ENCODE peak calls at places on chromosomes 2 and 18, in eight cellular contexts. One of them, this sample, is unnamed.
A peak's percentile ranks its signal among the peaks of the same experiment; 100 is the strongest.

GRCh38 chr2:55592130-55592529 is 25.3 kb downstream of the PPP4R3B start:
- DNase-seq in HFF-Myc: no peak
- DNase-seq in activated naive CD4-positive, alpha-beta T cell treated with anti-CD3 and anti-CD28 coated beads, Interleukin-2, amount 50 U/mL, for 16 hours: no peak
- DNase-seq in RWPE1: no peak
- DNase-seq in stimulated activated CD4-positive, alpha-beta T cell treated with anti-CD3 and anti-CD28 coated beads, TNF-alpha, amount 100 ng/mL, for 24 hours: no peak
- DNase-seq in Peyer's patch: no peak
- DNase-seq in NCI-H1105: no peak
- DNase-seq in iris pigment epithelial cell: no peak
- DNase-seq in this sample: no peak

GRCh38 chr2:57343391-57344006 is 703.1 kb upstream of the VRK2 start:
- DNase-seq in HFF-Myc: no peak
- DNase-seq in activated naive CD4-positive, alpha-beta T cell treated with anti-CD3 and anti-CD28 coated beads, Interleukin-2, amount 50 U/mL, for 16 hours: no peak
- DNase-seq in RWPE1: no peak
- DNase-seq in stimulated activated CD4-positive, alpha-beta T cell treated with anti-CD3 and anti-CD28 coated beads, TNF-alpha, amount 100 ng/mL, for 24 hours: no peak
- DNase-seq in Peyer's patch: no peak
- DNase-seq in NCI-H1105: no peak
- DNase-seq in iris pigment epithelial cell: no peak
- DNase-seq in this sample: no peak

GRCh38 chr2:212539145-212539880 is 711 bp upstream of the ERBB4 start:
- DNase-seq in HFF-Myc: no peak
- DNase-seq in activated naive CD4-positive, alpha-beta T cell treated with anti-CD3 and anti-CD28 coated beads, Interleukin-2, amount 50 U/mL, for 16 hours: no peak
- DNase-seq in RWPE1: peak; percentile 58
- DNase-seq in stimulated activated CD4-positive, alpha-beta T cell treated with anti-CD3 and anti-CD28 coated beads, TNF-alpha, amount 100 ng/mL, for 24 hours: no peak
- DNase-seq in Peyer's patch: no peak
- DNase-seq in NCI-H1105: peak; percentile 55
- DNase-seq in iris pigment epithelial cell: no peak
- DNase-seq in this sample: peak; percentile 43

GRCh38 chr2:239779592-239779983 is 245.6 kb downstream of the NDUFA10 start:
- DNase-seq in HFF-Myc: no peak
- DNase-seq in activated naive CD4-positive, alpha-beta T cell treated with anti-CD3 and anti-CD28 coated beads, Interleukin-2, amount 50 U/mL, for 16 hours: no peak
- DNase-seq in RWPE1: no peak
- DNase-seq in stimulated activated CD4-positive, alpha-beta T cell treated with anti-CD3 and anti-CD28 coated beads, TNF-alpha, amount 100 ng/mL, for 24 hours: no peak
- DNase-seq in Peyer's patch: no peak
- DNase-seq in NCI-H1105: no peak
- DNase-seq in iris pigment epithelial cell: no peak
- DNase-seq in this sample: no peak

GRCh38 chr2:171531291-171531690 is 9.0 kb downstream of the CYBRD1 start:
- DNase-seq in HFF-Myc: no peak
- DNase-seq in activated naive CD4-positive, alpha-beta T cell treated with anti-CD3 and anti-CD28 coated beads, Interleukin-2, amount 50 U/mL, for 16 hours: no peak
- DNase-seq in RWPE1: no peak
- DNase-seq in stimulated activated CD4-positive, alpha-beta T cell treated with anti-CD3 and anti-CD28 coated beads, TNF-alpha, amount 100 ng/mL, for 24 hours: no peak
- DNase-seq in Peyer's patch: no peak
- DNase-seq in NCI-H1105: no peak
- DNase-seq in iris pigment epithelial cell: peak; percentile 90
- DNase-seq in this sample: no peak

GRCh38 chr2:111698089-111698488 is 185.9 kb downstream of the ANAPC1 start:
- DNase-seq in HFF-Myc: no peak
- DNase-seq in activated naive CD4-positive, alpha-beta T cell treated with anti-CD3 and anti-CD28 coated beads, Interleukin-2, amount 50 U/mL, for 16 hours: no peak
- DNase-seq in RWPE1: no peak
- DNase-seq in stimulated activated CD4-positive, alpha-beta T cell treated with anti-CD3 and anti-CD28 coated beads, TNF-alpha, amount 100 ng/mL, for 24 hours: no peak
- DNase-seq in Peyer's patch: no peak
- DNase-seq in NCI-H1105: no peak
- DNase-seq in iris pigment epithelial cell: no peak
- DNase-seq in this sample: no peak

GRCh38 chr2:109384308-109385271 is 229.2 kb downstream of the SEPTIN10 start:
- DNase-seq in HFF-Myc: no peak
- DNase-seq in activated naive CD4-positive, alpha-beta T cell treated with anti-CD3 and anti-CD28 coated beads, Interleukin-2, amount 50 U/mL, for 16 hours: peak; percentile 1
- DNase-seq in RWPE1: no peak
- DNase-seq in stimulated activated CD4-positive, alpha-beta T cell treated with anti-CD3 and anti-CD28 coated beads, TNF-alpha, amount 100 ng/mL, for 24 hours: no peak
- DNase-seq in Peyer's patch: no peak
- DNase-seq in NCI-H1105: no peak
- DNase-seq in iris pigment epithelial cell: no peak
- DNase-seq in this sample: no peak

GRCh38 chr18:72086421-72086820 is 457.7 kb downstream of the CBLN2 start:
- DNase-seq in HFF-Myc: no peak
- DNase-seq in activated naive CD4-positive, alpha-beta T cell treated with anti-CD3 and anti-CD28 coated beads, Interleukin-2, amount 50 U/mL, for 16 hours: no peak
- DNase-seq in RWPE1: peak; percentile 0
- DNase-seq in stimulated activated CD4-positive, alpha-beta T cell treated with anti-CD3 and anti-CD28 coated beads, TNF-alpha, amount 100 ng/mL, for 24 hours: no peak
- DNase-seq in Peyer's patch: no peak
- DNase-seq in NCI-H1105: no peak
- DNase-seq in iris pigment epithelial cell: peak; percentile 5
- DNase-seq in this sample: peak; percentile 31

GRCh38 chr2:217899231-217900009 is 103.4 kb downstream of the TNS1 start:
- DNase-seq in HFF-Myc: no peak
- DNase-seq in activated naive CD4-positive, alpha-beta T cell treated with anti-CD3 and anti-CD28 coated beads, Interleukin-2, amount 50 U/mL, for 16 hours: no peak
- DNase-seq in RWPE1: peak; percentile 83
- DNase-seq in stimulated activated CD4-positive, alpha-beta T cell treated with anti-CD3 and anti-CD28 coated beads, TNF-alpha, amount 100 ng/mL, for 24 hours: no peak
- DNase-seq in Peyer's patch: no peak
- DNase-seq in NCI-H1105: no peak
- DNase-seq in iris pigment epithelial cell: peak; percentile 92
- DNase-seq in this sample: peak; percentile 79

GRCh38 chr18:59180150-59180845 is 39.7 kb upstream of the GRP start:
- DNase-seq in HFF-Myc: peak; percentile 31
- DNase-seq in activated naive CD4-positive, alpha-beta T cell treated with anti-CD3 and anti-CD28 coated beads, Interleukin-2, amount 50 U/mL, for 16 hours: no peak
- DNase-seq in RWPE1: peak; percentile 0
- DNase-seq in stimulated activated CD4-positive, alpha-beta T cell treated with anti-CD3 and anti-CD28 coated beads, TNF-alpha, amount 100 ng/mL, for 24 hours: no peak
- DNase-seq in Peyer's patch: no peak
- DNase-seq in NCI-H1105: no peak
- DNase-seq in iris pigment epithelial cell: peak; percentile 85
- DNase-seq in this sample: no peak

GRCh38 chr2:23199115-23199918 is 185.7 kb upstream of the KLHL29 start:
- DNase-seq in HFF-Myc: no peak
- DNase-seq in activated naive CD4-positive, alpha-beta T cell treated with anti-CD3 and anti-CD28 coated beads, Interleukin-2, amount 50 U/mL, for 16 hours: no peak
- DNase-seq in RWPE1: no peak
- DNase-seq in stimulated activated CD4-positive, alpha-beta T cell treated with anti-CD3 and anti-CD28 coated beads, TNF-alpha, amount 100 ng/mL, for 24 hours: no peak
- DNase-seq in Peyer's patch: no peak
- DNase-seq in NCI-H1105: no peak
- DNase-seq in iris pigment epithelial cell: peak; percentile 30
- DNase-seq in this sample: peak; percentile 26

GRCh38 chr2:45011621-45012602 is 2.7 kb upstream of the SIX2 start:
- DNase-seq in HFF-Myc: no peak
- DNase-seq in activated naive CD4-positive, alpha-beta T cell treated with anti-CD3 and anti-CD28 coated beads, Interleukin-2, amount 50 U/mL, for 16 hours: no peak
- DNase-seq in RWPE1: no peak
- DNase-seq in stimulated activated CD4-positive, alpha-beta T cell treated with anti-CD3 and anti-CD28 coated beads, TNF-alpha, amount 100 ng/mL, for 24 hours: no peak
- DNase-seq in Peyer's patch: no peak
- DNase-seq in NCI-H1105: no peak
- DNase-seq in iris pigment epithelial cell: peak; percentile 23
- DNase-seq in this sample: no peak

GRCh38 chr2:11930211-11930761 is 183.9 kb downstream of the LPIN1 start:
- DNase-seq in HFF-Myc: peak; percentile 22
- DNase-seq in activated naive CD4-positive, alpha-beta T cell treated with anti-CD3 and anti-CD28 coated beads, Interleukin-2, amount 50 U/mL, for 16 hours: no peak
- DNase-seq in RWPE1: no peak
- DNase-seq in stimulated activated CD4-positive, alpha-beta T cell treated with anti-CD3 and anti-CD28 coated beads, TNF-alpha, amount 100 ng/mL, for 24 hours: no peak
- DNase-seq in Peyer's patch: no peak
- DNase-seq in NCI-H1105: no peak
- DNase-seq in iris pigment epithelial cell: peak; percentile 8
- DNase-seq in this sample: no peak

GRCh38 chr2:68980956-68981355 is 6.5 kb downstream of the GKN1 start:
- DNase-seq in HFF-Myc: no peak
- DNase-seq in activated naive CD4-positive, alpha-beta T cell treated with anti-CD3 and anti-CD28 coated beads, Interleukin-2, amount 50 U/mL, for 16 hours: no peak
- DNase-seq in RWPE1: no peak
- DNase-seq in stimulated activated CD4-positive, alpha-beta T cell treated with anti-CD3 and anti-CD28 coated beads, TNF-alpha, amount 100 ng/mL, for 24 hours: no peak
- DNase-seq in Peyer's patch: no peak
- DNase-seq in NCI-H1105: no peak
- DNase-seq in iris pigment epithelial cell: peak; percentile 42
- DNase-seq in this sample: no peak

GRCh38 chr18:46407471-46408166 is 249.4 kb downstream of the LOXHD1 start:
- DNase-seq in HFF-Myc: no peak
- DNase-seq in activated naive CD4-positive, alpha-beta T cell treated with anti-CD3 and anti-CD28 coated beads, Interleukin-2, amount 50 U/mL, for 16 hours: no peak
- DNase-seq in RWPE1: no peak
- DNase-seq in stimulated activated CD4-positive, alpha-beta T cell treated with anti-CD3 and anti-CD28 coated beads, TNF-alpha, amount 100 ng/mL, for 24 hours: no peak
- DNase-seq in Peyer's patch: no peak
- DNase-seq in NCI-H1105: no peak
- DNase-seq in iris pigment epithelial cell: peak; percentile 74
- DNase-seq in this sample: no peak

GRCh38 chr2:55888941-55889340 is 34.6 kb downstream of the EFEMP1 start:
- DNase-seq in HFF-Myc: no peak
- DNase-seq in activated naive CD4-positive, alpha-beta T cell treated with anti-CD3 and anti-CD28 coated beads, Interleukin-2, amount 50 U/mL, for 16 hours: no peak
- DNase-seq in RWPE1: no peak
- DNase-seq in stimulated activated CD4-positive, alpha-beta T cell treated with anti-CD3 and anti-CD28 coated beads, TNF-alpha, amount 100 ng/mL, for 24 hours: no peak
- DNase-seq in Peyer's patch: no peak
- DNase-seq in NCI-H1105: no peak
- DNase-seq in iris pigment epithelial cell: peak; percentile 71
- DNase-seq in this sample: no peak

GRCh38 chr2:20803287-20803686 is 19.6 kb downstream of the LDAH start:
- DNase-seq in HFF-Myc: peak; percentile 11
- DNase-seq in activated naive CD4-positive, alpha-beta T cell treated with anti-CD3 and anti-CD28 coated beads, Interleukin-2, amount 50 U/mL, for 16 hours: no peak
- DNase-seq in RWPE1: no peak
- DNase-seq in stimulated activated CD4-positive, alpha-beta T cell treated with anti-CD3 and anti-CD28 coated beads, TNF-alpha, amount 100 ng/mL, for 24 hours: no peak
- DNase-seq in Peyer's patch: no peak
- DNase-seq in NCI-H1105: no peak
- DNase-seq in iris pigment epithelial cell: no peak
- DNase-seq in this sample: no peak

GRCh38 chr2:222960126-222960525 is 91.9 kb upstream of the KCNE4 start:
- DNase-seq in HFF-Myc: no peak
- DNase-seq in activated naive CD4-positive, alpha-beta T cell treated with anti-CD3 and anti-CD28 coated beads, Interleukin-2, amount 50 U/mL, for 16 hours: no peak
- DNase-seq in RWPE1: no peak
- DNase-seq in stimulated activated CD4-positive, alpha-beta T cell treated with anti-CD3 and anti-CD28 coated beads, TNF-alpha, amount 100 ng/mL, for 24 hours: no peak
- DNase-seq in Peyer's patch: no peak
- DNase-seq in NCI-H1105: no peak
- DNase-seq in iris pigment epithelial cell: peak; percentile 54
- DNase-seq in this sample: no peak

GRCh38 chr18:43627833-43628370 is 350.6 kb upstream of the SYT4 start:
- DNase-seq in HFF-Myc: no peak
- DNase-seq in activated naive CD4-positive, alpha-beta T cell treated with anti-CD3 and anti-CD28 coated beads, Interleukin-2, amount 50 U/mL, for 16 hours: no peak
- DNase-seq in RWPE1: no peak
- DNase-seq in stimulated activated CD4-positive, alpha-beta T cell treated with anti-CD3 and anti-CD28 coated beads, TNF-alpha, amount 100 ng/mL, for 24 hours: no peak
- DNase-seq in Peyer's patch: no peak
- DNase-seq in NCI-H1105: no peak
- DNase-seq in iris pigment epithelial cell: no peak
- DNase-seq in this sample: no peak

GRCh38 chr2:102843759-102844443 is 82.1 kb downstream of the TMEM182 start:
- DNase-seq in HFF-Myc: no peak
- DNase-seq in activated naive CD4-positive, alpha-beta T cell treated with anti-CD3 and anti-CD28 coated beads, Interleukin-2, amount 50 U/mL, for 16 hours: no peak
- DNase-seq in RWPE1: no peak
- DNase-seq in stimulated activated CD4-positive, alpha-beta T cell treated with anti-CD3 and anti-CD28 coated beads, TNF-alpha, amount 100 ng/mL, for 24 hours: no peak
- DNase-seq in Peyer's patch: no peak
- DNase-seq in NCI-H1105: no peak
- DNase-seq in iris pigment epithelial cell: no peak
- DNase-seq in this sample: no peak

GRCh38 chr2:105625632-105626031 is 119.1 kb upstream of the NCK2 start:
- DNase-seq in HFF-Myc: no peak
- DNase-seq in activated naive CD4-positive, alpha-beta T cell treated with anti-CD3 and anti-CD28 coated beads, Interleukin-2, amount 50 U/mL, for 16 hours: no peak
- DNase-seq in RWPE1: no peak
- DNase-seq in stimulated activated CD4-positive, alpha-beta T cell treated with anti-CD3 and anti-CD28 coated beads, TNF-alpha, amount 100 ng/mL, for 24 hours: no peak
- DNase-seq in Peyer's patch: no peak
- DNase-seq in NCI-H1105: no peak
- DNase-seq in iris pigment epithelial cell: no peak
- DNase-seq in this sample: no peak

GRCh38 chr2:214889301-214889700 is 79.8 kb upstream of the BARD1 start:
- DNase-seq in HFF-Myc: no peak
- DNase-seq in activated naive CD4-positive, alpha-beta T cell treated with anti-CD3 and anti-CD28 coated beads, Interleukin-2, amount 50 U/mL, for 16 hours: no peak
- DNase-seq in RWPE1: no peak
- DNase-seq in stimulated activated CD4-positive, alpha-beta T cell treated with anti-CD3 and anti-CD28 coated beads, TNF-alpha, amount 100 ng/mL, for 24 hours: no peak
- DNase-seq in Peyer's patch: no peak
- DNase-seq in NCI-H1105: no peak
- DNase-seq in iris pigment epithelial cell: no peak
- DNase-seq in this sample: no peak

GRCh38 chr2:118763797-118764196 is 83.7 kb downstream of the EN1 start:
- DNase-seq in HFF-Myc: no peak
- DNase-seq in activated naive CD4-positive, alpha-beta T cell treated with anti-CD3 and anti-CD28 coated beads, Interleukin-2, amount 50 U/mL, for 16 hours: no peak
- DNase-seq in RWPE1: peak; percentile 32
- DNase-seq in stimulated activated CD4-positive, alpha-beta T cell treated with anti-CD3 and anti-CD28 coated beads, TNF-alpha, amount 100 ng/mL, for 24 hours: no peak
- DNase-seq in Peyer's patch: no peak
- DNase-seq in NCI-H1105: no peak
- DNase-seq in iris pigment epithelial cell: no peak
- DNase-seq in this sample: peak; percentile 27

GRCh38 chr2:232341061-232341738 is 37.4 kb upstream of the ALPP start:
- DNase-seq in HFF-Myc: no peak
- DNase-seq in activated naive CD4-positive, alpha-beta T cell treated with anti-CD3 and anti-CD28 coated beads, Interleukin-2, amount 50 U/mL, for 16 hours: peak; percentile 4
- DNase-seq in RWPE1: no peak
- DNase-seq in stimulated activated CD4-positive, alpha-beta T cell treated with anti-CD3 and anti-CD28 coated beads, TNF-alpha, amount 100 ng/mL, for 24 hours: no peak
- DNase-seq in Peyer's patch: no peak
- DNase-seq in NCI-H1105: no peak
- DNase-seq in iris pigment epithelial cell: no peak
- DNase-seq in this sample: no peak

GRCh38 chr2:60976875-60977561 is 40.5 kb upstream of the PEX13 start:
- DNase-seq in HFF-Myc: no peak
- DNase-seq in activated naive CD4-positive, alpha-beta T cell treated with anti-CD3 and anti-CD28 coated beads, Interleukin-2, amount 50 U/mL, for 16 hours: no peak
- DNase-seq in RWPE1: no peak
- DNase-seq in stimulated activated CD4-positive, alpha-beta T cell treated with anti-CD3 and anti-CD28 coated beads, TNF-alpha, amount 100 ng/mL, for 24 hours: no peak
- DNase-seq in Peyer's patch: no peak
- DNase-seq in NCI-H1105: no peak
- DNase-seq in iris pigment epithelial cell: no peak
- DNase-seq in this sample: no peak

GRCh38 chr2:241189093-241189855 is 797 bp downstream of the ANO7 start:
- DNase-seq in HFF-Myc: no peak
- DNase-seq in activated naive CD4-positive, alpha-beta T cell treated with anti-CD3 and anti-CD28 coated beads, Interleukin-2, amount 50 U/mL, for 16 hours: no peak
- DNase-seq in RWPE1: no peak
- DNase-seq in stimulated activated CD4-positive, alpha-beta T cell treated with anti-CD3 and anti-CD28 coated beads, TNF-alpha, amount 100 ng/mL, for 24 hours: no peak
- DNase-seq in Peyer's patch: no peak
- DNase-seq in NCI-H1105: no peak
- DNase-seq in iris pigment epithelial cell: no peak
- DNase-seq in this sample: no peak

GRCh38 chr18:69326094-69326493 is 74.6 kb upstream of the DOK6 start:
- DNase-seq in HFF-Myc: no peak
- DNase-seq in activated naive CD4-positive, alpha-beta T cell treated with anti-CD3 and anti-CD28 coated beads, Interleukin-2, amount 50 U/mL, for 16 hours: no peak
- DNase-seq in RWPE1: no peak
- DNase-seq in stimulated activated CD4-positive, alpha-beta T cell treated with anti-CD3 and anti-CD28 coated beads, TNF-alpha, amount 100 ng/mL, for 24 hours: no peak
- DNase-seq in Peyer's patch: no peak
- DNase-seq in NCI-H1105: peak; percentile 86
- DNase-seq in iris pigment epithelial cell: no peak
- DNase-seq in this sample: no peak

GRCh38 chr2:20674974-20675679 is 8.2 kb downstream of the GDF7 start:
- DNase-seq in HFF-Myc: no peak
- DNase-seq in activated naive CD4-positive, alpha-beta T cell treated with anti-CD3 and anti-CD28 coated beads, Interleukin-2, amount 50 U/mL, for 16 hours: no peak
- DNase-seq in RWPE1: peak; percentile 48
- DNase-seq in stimulated activated CD4-positive, alpha-beta T cell treated with anti-CD3 and anti-CD28 coated beads, TNF-alpha, amount 100 ng/mL, for 24 hours: no peak
- DNase-seq in Peyer's patch: no peak
- DNase-seq in NCI-H1105: no peak
- DNase-seq in iris pigment epithelial cell: peak; percentile 74
- DNase-seq in this sample: no peak

GRCh38 chr2:240399419-240400318 is 35.8 kb upstream of the GPC1 start:
- DNase-seq in HFF-Myc: no peak
- DNase-seq in activated naive CD4-positive, alpha-beta T cell treated with anti-CD3 and anti-CD28 coated beads, Interleukin-2, amount 50 U/mL, for 16 hours: no peak
- DNase-seq in RWPE1: no peak
- DNase-seq in stimulated activated CD4-positive, alpha-beta T cell treated with anti-CD3 and anti-CD28 coated beads, TNF-alpha, amount 100 ng/mL, for 24 hours: no peak
- DNase-seq in Peyer's patch: no peak
- DNase-seq in NCI-H1105: no peak
- DNase-seq in iris pigment epithelial cell: no peak
- DNase-seq in this sample: no peak

GRCh38 chr18:35478520-35479435 is 19.0 kb downstream of the INO80C start:
- DNase-seq in HFF-Myc: no peak
- DNase-seq in activated naive CD4-positive, alpha-beta T cell treated with anti-CD3 and anti-CD28 coated beads, Interleukin-2, amount 50 U/mL, for 16 hours: peak; percentile 38
- DNase-seq in RWPE1: peak; percentile 88
- DNase-seq in stimulated activated CD4-positive, alpha-beta T cell treated with anti-CD3 and anti-CD28 coated beads, TNF-alpha, amount 100 ng/mL, for 24 hours: peak; percentile 18
- DNase-seq in Peyer's patch: no peak
- DNase-seq in NCI-H1105: no peak
- DNase-seq in iris pigment epithelial cell: peak; percentile 93
- DNase-seq in this sample: peak; percentile 95

GRCh38 chr2:2016912-2017311 is 272.6 kb upstream of the PXDN start:
- DNase-seq in HFF-Myc: no peak
- DNase-seq in activated naive CD4-positive, alpha-beta T cell treated with anti-CD3 and anti-CD28 coated beads, Interleukin-2, amount 50 U/mL, for 16 hours: no peak
- DNase-seq in RWPE1: no peak
- DNase-seq in stimulated activated CD4-positive, alpha-beta T cell treated with anti-CD3 and anti-CD28 coated beads, TNF-alpha, amount 100 ng/mL, for 24 hours: no peak
- DNase-seq in Peyer's patch: no peak
- DNase-seq in NCI-H1105: no peak
- DNase-seq in iris pigment epithelial cell: no peak
- DNase-seq in this sample: no peak

GRCh38 chr2:157876771-157877108 is 610 bp upstream of the ACVR1 start:
- DNase-seq in HFF-Myc: no peak
- DNase-seq in activated naive CD4-positive, alpha-beta T cell treated with anti-CD3 and anti-CD28 coated beads, Interleukin-2, amount 50 U/mL, for 16 hours: no peak
- DNase-seq in RWPE1: no peak
- DNase-seq in stimulated activated CD4-positive, alpha-beta T cell treated with anti-CD3 and anti-CD28 coated beads, TNF-alpha, amount 100 ng/mL, for 24 hours: no peak
- DNase-seq in Peyer's patch: no peak
- DNase-seq in NCI-H1105: no peak
- DNase-seq in iris pigment epithelial cell: no peak
- DNase-seq in this sample: no peak

GRCh38 chr2:43269074-43269572 is 42.7 kb upstream of the ZFP36L2 start:
- DNase-seq in HFF-Myc: peak; percentile 92
- DNase-seq in activated naive CD4-positive, alpha-beta T cell treated with anti-CD3 and anti-CD28 coated beads, Interleukin-2, amount 50 U/mL, for 16 hours: no peak
- DNase-seq in RWPE1: no peak
- DNase-seq in stimulated activated CD4-positive, alpha-beta T cell treated with anti-CD3 and anti-CD28 coated beads, TNF-alpha, amount 100 ng/mL, for 24 hours: no peak
- DNase-seq in Peyer's patch: peak; percentile 36
- DNase-seq in NCI-H1105: no peak
- DNase-seq in iris pigment epithelial cell: peak; percentile 100
- DNase-seq in this sample: no peak

GRCh38 chr2:203875471-203875870 is 7.9 kb downstream of the CTLA4 start:
- DNase-seq in HFF-Myc: no peak
- DNase-seq in activated naive CD4-positive, alpha-beta T cell treated with anti-CD3 and anti-CD28 coated beads, Interleukin-2, amount 50 U/mL, for 16 hours: no peak
- DNase-seq in RWPE1: no peak
- DNase-seq in stimulated activated CD4-positive, alpha-beta T cell treated with anti-CD3 and anti-CD28 coated beads, TNF-alpha, amount 100 ng/mL, for 24 hours: no peak
- DNase-seq in Peyer's patch: no peak
- DNase-seq in NCI-H1105: no peak
- DNase-seq in iris pigment epithelial cell: no peak
- DNase-seq in this sample: no peak

This sample was measured in SW480.